ENCODE peak calls at places on chromosomes 4 and X, in seven cellular contexts. S is breast epithelium; L is CD8-positive, alpha-beta memory T cell; H is lower lobe of right lung; Z is sigmoid colon; A is H1; V is cardiac muscle cell. K is an unnamed sample.

GRCh38 chr4:145956288-145956890 is 17.8 kb upstream of the ZNF827 start:
- DNase-seq in A (peak), V (peak), Z (no peak), S (no peak), H (no peak), L (no peak), K (no peak)

GRCh38 chrX:81259714-81260395 is 58.0 kb downstream of the SH3BGRL start:
- DNase-seq in Z (no peak), L (no peak), S (no peak), H (no peak), V (peak), A (no peak), K (no peak)

GRCh38 chrX:57929373-57929772 is 19.1 kb upstream of the ZXDA start:
- DNase-seq in S (no peak), V (peak), Z (no peak), A (no peak), H (no peak), L (no peak), K (no peak)

GRCh38 chr4:36111180-36111579 is 133.1 kb downstream of the ARAP2 start:
- DNase-seq in H (no peak), S (no peak), Z (no peak), L (no peak), A (no peak), V (no peak), K (no peak)

GRCh38 chrX:152892999-152893605 is 4.8 kb upstream of the ZNF185 start:
- DNase-seq in H (no peak), V (no peak), Z (peak), A (no peak), S (no peak), L (no peak), K (no peak)

GRCh38 chrX:123835661-123836371 is 24.0 kb upstream of the XIAP start:
- DNase-seq in V (peak), L (no peak), Z (no peak), S (no peak), H (no peak), A (no peak), K (no peak)

GRCh38 chr4:44629280-44629866 is 22.1 kb downstream of the YIPF7 start:
- DNase-seq in V (peak), Z (no peak), L (peak), H (no peak), S (no peak), A (peak), K (no peak)

GRCh38 chr4:132169660-132170059 is 979.4 kb upstream of the PCDH10 start:
- DNase-seq in S (no peak), A (no peak), Z (no peak), V (no peak), H (no peak), L (no peak), K (no peak)

GRCh38 chr4:85968945-85969830 is 390.7 kb downstream of the MAPK10 start:
- DNase-seq in Z (no peak), V (peak), S (no peak), L (no peak), A (no peak), H (no peak), K (no peak)

DNA sequence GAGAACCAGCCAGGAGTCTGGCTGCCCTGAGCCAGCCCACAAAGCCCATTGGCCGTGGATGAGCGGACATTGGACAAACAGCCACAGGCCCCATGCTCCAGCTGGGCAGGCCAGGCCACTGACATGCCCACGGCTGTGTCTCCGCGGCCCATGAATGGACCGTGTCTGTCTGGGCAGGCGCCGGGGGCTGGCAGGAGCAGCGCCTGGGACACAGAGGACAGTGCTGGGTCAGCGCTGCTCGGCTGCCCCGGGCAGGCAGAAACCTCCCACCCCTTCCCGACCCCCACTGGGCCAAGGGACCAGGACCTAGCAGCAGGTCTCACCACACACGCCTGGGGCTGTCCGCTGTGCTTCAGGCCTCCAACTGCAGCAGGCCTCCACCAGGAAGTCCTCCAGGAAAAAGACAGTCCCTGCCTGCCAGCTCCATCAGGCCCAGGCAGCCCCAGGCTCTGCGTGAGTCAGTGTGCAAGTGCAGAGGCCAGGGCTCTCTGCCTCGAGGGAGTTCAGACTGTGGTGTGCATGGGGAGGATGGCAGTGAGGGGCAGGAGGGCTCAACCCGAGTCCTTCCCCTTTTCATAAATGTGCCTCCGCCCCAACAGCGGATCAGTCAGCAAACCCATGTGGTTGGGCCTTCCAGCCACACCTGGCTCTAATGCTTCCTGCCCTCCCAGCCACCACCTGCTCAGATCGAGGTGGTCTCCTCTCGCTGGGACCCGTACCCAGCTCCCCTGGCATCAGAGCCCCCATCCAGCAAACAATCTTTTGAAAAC is 17.2 kb upstream of the FGFR3 start:
- DNase-seq in Z (no peak), A (no peak), V (no peak), L (no peak), S (no peak), H (no peak), K (peak)
- H3K27ac ChIP-seq in Z (no peak), A (no peak), V (no peak), L (no peak), S (no peak), H (no peak), K (peak)

GRCh38 chr4:113607998-113608397 is 153.5 kb downstream of the CAMK2D start:
- DNase-seq in S (no peak), H (no peak), Z (no peak), A (no peak), V (no peak), L (no peak), K (no peak)
- H3K27ac ChIP-seq in S (no peak), H (no peak), Z (no peak), A (no peak), V (no peak), L (no peak), K (no peak)

GRCh38 chrX:17705211-17705610 is 32.1 kb upstream of the SCML1 start:
- DNase-seq in A (no peak), S (no peak), Z (no peak), H (no peak), V (no peak), L (no peak), K (no peak)
- H3K27ac ChIP-seq in A (no peak), S (no peak), Z (no peak), H (no peak), V (no peak), L (no peak), K (no peak)

DNA sequence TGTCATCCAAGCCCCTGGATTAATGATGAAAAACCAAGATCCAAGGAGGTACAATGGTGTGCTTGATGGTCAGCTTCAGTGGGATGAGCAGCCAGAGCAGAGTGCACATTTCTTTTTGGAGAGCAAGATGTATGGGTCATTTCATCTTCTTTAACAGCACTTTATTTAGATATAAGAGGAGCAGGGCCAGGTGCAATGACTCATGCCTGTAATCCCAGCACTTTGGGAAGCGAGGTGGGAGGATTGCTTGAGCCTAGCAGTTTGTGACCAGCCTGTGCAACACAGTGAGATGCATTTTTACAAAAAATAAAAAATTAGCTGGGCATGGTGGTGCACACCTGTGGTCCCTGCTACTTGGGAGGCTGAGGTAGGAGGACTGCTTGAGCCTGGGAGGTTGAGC is 45.3 kb upstream of the MAP3K15 start:
- DNase-seq in Z (no peak), L (no peak), V (no peak), A (no peak), H (no peak), S (no peak), K (no peak)
- H3K27ac ChIP-seq in Z (no peak), L (no peak), V (no peak), A (no peak), H (no peak), S (no peak), K (no peak)

GRCh38 chr4:15234101-15234500 is 193.7 kb upstream of the C1QTNF7 start:
- DNase-seq in L (no peak), V (peak), S (no peak), A (no peak), H (no peak), Z (no peak), K (no peak)
- H3K27ac ChIP-seq in L (no peak), V (no peak), S (peak), A (no peak), H (no peak), Z (peak), K (no peak)

DNA sequence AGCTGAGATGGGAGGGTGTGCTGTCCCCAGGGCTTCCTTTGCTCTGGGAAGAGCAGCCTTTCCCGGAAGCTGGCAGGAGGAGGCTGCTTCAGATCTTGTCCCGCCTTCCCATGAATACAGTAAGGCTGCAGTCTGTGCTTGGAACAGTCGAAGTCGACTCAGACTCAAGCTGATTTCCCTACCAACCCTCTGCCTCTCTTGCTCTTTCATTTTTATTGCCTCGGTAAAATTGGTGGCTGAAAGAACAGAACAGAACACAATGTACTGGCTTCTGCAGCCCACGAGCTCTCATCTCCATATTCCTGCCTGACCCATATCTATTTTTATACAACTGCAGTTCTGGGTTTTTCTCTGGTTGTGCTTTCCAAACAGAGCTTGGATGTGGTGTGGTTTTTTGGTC is 61.5 kb downstream of the ENPP6 start:
- DNase-seq in V (no peak), Z (peak), L (no peak), A (no peak), H (no peak), S (no peak), K (no peak)
- H3K27ac ChIP-seq in V (no peak), Z (peak), L (no peak), A (no peak), H (peak), S (no peak), K (no peak)

GRCh38 chr4:70844180-70844579 is 4.5 kb upstream of the GRSF1 start:
- DNase-seq in Z (no peak), S (no peak), A (no peak), L (no peak), V (no peak), H (no peak), K (no peak)

GRCh38 chr4:70839537-70840093 is at the start of gene GRSF1:
- DNase-seq in V (peak), L (peak), Z (peak), A (peak), S (peak), H (peak), K (peak)

GRCh38 chr4:70838972-70839536 is 636 bp downstream of the GRSF1 start:
- DNase-seq in L (peak), Z (peak), S (peak), V (peak), H (peak), A (peak), K (peak)

GRCh38 chr4:70842761-70843435 is 3.2 kb upstream of the GRSF1 start:
- DNase-seq in H (no peak), V (no peak), A (no peak), L (no peak), S (no peak), Z (no peak), K (no peak)

GRCh38 chr4:70841951-70842350 is 2.3 kb upstream of the GRSF1 start:
- DNase-seq in H (no peak), V (no peak), S (no peak), L (no peak), Z (no peak), A (no peak), K (no peak)
- H3K27ac ChIP-seq in H (no peak), V (peak), S (peak), L (no peak), Z (no peak), A (no peak), K (no peak)

GRCh38 chrX:551306-551705 is 79.3 kb upstream of the SHOX start:
- DNase-seq in V (no peak), Z (no peak), S (no peak), H (no peak), L (no peak), A (no peak), K (no peak)

GRCh38 chrX:554271-554670 is 76.3 kb upstream of the SHOX start:
- DNase-seq in H (no peak), S (no peak), Z (no peak), V (no peak), A (peak), L (no peak), K (no peak)

GRCh38 chrX:552496-552895 is 78.1 kb upstream of the SHOX start:
- DNase-seq in S (no peak), V (no peak), A (peak), L (no peak), Z (no peak), H (no peak), K (no peak)

GRCh38 chrX:550514-550913 is 80.1 kb upstream of the SHOX start:
- DNase-seq in A (no peak), L (no peak), H (no peak), Z (no peak), S (no peak), V (no peak), K (no peak)

DNA sequence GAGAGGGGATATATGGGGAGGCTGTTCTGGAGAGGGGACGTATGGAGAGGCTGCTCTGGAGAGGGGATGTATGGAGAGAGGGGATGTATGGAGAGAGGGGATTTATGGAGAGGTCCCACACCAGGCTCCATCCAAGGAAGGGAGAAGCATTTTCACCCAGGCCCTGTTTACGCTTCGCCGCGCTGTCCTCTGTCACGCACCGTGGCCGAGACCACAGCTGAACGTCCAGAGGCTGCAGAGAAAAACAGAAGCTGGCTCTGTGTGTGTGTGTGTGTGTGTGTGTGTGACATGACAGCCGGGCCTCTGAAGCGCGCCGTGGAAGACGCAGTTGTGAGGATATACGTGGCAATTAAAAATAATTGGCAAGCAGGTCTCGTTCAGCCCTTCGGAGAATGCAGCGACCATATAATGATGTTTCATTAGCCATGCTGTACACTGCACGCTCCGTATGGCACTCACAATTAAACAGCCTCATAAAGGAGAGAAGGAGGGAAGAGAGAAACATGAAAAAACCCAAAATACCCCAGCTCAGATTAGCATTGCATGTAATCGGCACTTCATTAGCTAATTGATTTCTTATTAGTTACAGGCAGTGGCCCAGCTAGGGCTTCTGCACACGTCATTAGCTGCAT is 74.9 kb upstream of the SHOX start:
- DNase-seq in S (no peak), H (no peak), Z (no peak), A (peak), V (no peak), L (no peak), K (no peak)
- H3K27ac ChIP-seq in S (no peak), H (no peak), Z (no peak), A (no peak), V (no peak), L (no peak), K (no peak)

GRCh38 chrX:37755073-37755472 is 24.8 kb upstream of the CYBB start:
- DNase-seq in V (no peak), Z (no peak), L (peak), A (no peak), S (no peak), H (no peak), K (no peak)
- H3K27ac ChIP-seq in V (no peak), Z (no peak), L (peak), A (no peak), S (no peak), H (no peak), K (no peak)